ENCODE peak calls at places on chromosomes 5 and 9, in ten cellular contexts. X is brain microvascular endothelial cell, J is choroid plexus epithelial cell, C is cardiac fibroblast, I is GM20000, M is GM12865, W is neural crest cell, P is chondrocyte, Y is fibroblast of mammary gland, E is fibroblast of pulmonary artery. Z is an unnamed sample.

GRCh38 chr5:133203317-133204305 is 151.8 kb downstream of the HSPA4 start:
- DNase-seq in X (no peak), J (no peak), C (no peak), I (no peak), M (peak), W (no peak), P (no peak), Y (no peak), E (no peak), Z (no peak)

GRCh38 chr9:100426194-100426531 is 780 bp upstream of the MSANTD3 start:
- DNase-seq in X (peak), J (no peak), C (no peak), I (no peak), M (no peak), W (no peak), P (no peak), Y (no peak), E (no peak), Z (no peak)

GRCh38 chr5:135456238-135457099 is 4.3 kb upstream of the TIFAB start:
- DNase-seq in X (peak), J (peak), C (peak), I (peak), M (peak), W (no peak), P (peak), Y (peak), E (peak), Z (peak)

GRCh38 chr5:90590-91547 is 1.1 kb upstream of the PLEKHG4B start:
- DNase-seq in X (peak), J (peak), C (peak), I (peak), M (no peak), W (no peak), P (peak), Y (peak), E (peak), Z (no peak)

GRCh38 chr5:149011084-149011483 is 51.8 kb downstream of the SH3TC2 start:
- DNase-seq in X (no peak), J (no peak), C (no peak), I (no peak), M (no peak), W (no peak), P (no peak), Y (no peak), E (no peak), Z (no peak)

GRCh38 chr5:112221118-112221517 is 198.0 kb downstream of the EPB41L4A start:
- DNase-seq in X (no peak), J (no peak), C (no peak), I (no peak), M (no peak), W (no peak), P (no peak), Y (no peak), E (no peak), Z (no peak)

GRCh38 chr5:3512291-3512690 is 83.3 kb upstream of the IRX1 start:
- DNase-seq in X (no peak), J (no peak), C (no peak), I (no peak), M (no peak), W (no peak), P (no peak), Y (no peak), E (no peak), Z (no peak)

GRCh38 chr5:142753114-142753764 is 16.9 kb upstream of the ARHGAP26 start:
- DNase-seq in X (peak), J (peak), C (peak), I (no peak), M (no peak), W (no peak), P (no peak), Y (peak), E (peak), Z (peak)

GRCh38 chr5:32088214-32088613 is 85.9 kb downstream of the GOLPH3 start:
- DNase-seq in X (no peak), J (no peak), C (no peak), I (no peak), M (no peak), W (no peak), P (no peak), Y (no peak), E (no peak), Z (no peak)

GRCh38 chr5:95927927-95928723 is 33.5 kb downstream of the ELL2 start:
- DNase-seq in X (no peak), J (no peak), C (no peak), I (peak), M (peak), W (no peak), P (no peak), Y (no peak), E (no peak), Z (no peak)

GRCh38 chr5:88940712-88941111 is 57.7 kb upstream of the MEF2C start:
- DNase-seq in X (no peak), J (peak), C (no peak), I (peak), M (peak), W (no peak), P (no peak), Y (no peak), E (no peak), Z (no peak)

GRCh38 chr5:112823656-112824055 is 37.4 kb upstream of the SRP19 start:
- DNase-seq in X (no peak), J (no peak), C (no peak), I (no peak), M (no peak), W (no peak), P (no peak), Y (no peak), E (no peak), Z (no peak)

DNA sequence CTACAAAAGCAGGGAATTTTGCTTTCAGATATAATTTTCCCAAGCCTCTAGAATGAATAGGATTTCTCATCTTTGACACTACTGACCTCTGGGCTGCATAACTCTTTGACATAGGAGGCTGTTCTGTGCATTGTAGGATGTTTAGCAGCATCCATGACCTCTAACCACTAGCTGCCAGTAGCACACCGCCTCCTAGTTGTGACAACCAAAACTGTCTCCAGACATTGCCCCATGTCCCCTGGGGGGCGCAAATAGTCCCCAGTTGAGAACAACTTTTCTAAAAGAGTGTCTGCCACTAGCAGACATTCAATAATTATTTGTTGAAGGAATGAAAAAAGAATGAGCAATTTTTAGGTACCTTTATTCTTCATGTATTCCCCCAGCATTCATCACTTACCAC is 51.8 kb downstream of the POU4F3 start:
- DNase-seq in X (no peak), J (no peak), C (no peak), I (no peak), M (peak), W (no peak), P (no peak), Y (no peak), E (no peak), Z (no peak)
- TF ChIP-seq CTCF in X (peak), J (peak), C (peak), I (peak), M (peak), W (no peak), P (peak), Y (peak), E (peak), Z (no peak)

GRCh38 chr5:132102944-132103343 is 29.4 kb downstream of the CSF2 start:
- DNase-seq in X (no peak), J (no peak), C (no peak), I (no peak), M (peak), W (no peak), P (no peak), Y (no peak), E (no peak), Z (no peak)

GRCh38 chr5:132102101-132102701 is 28.6 kb downstream of the CSF2 start:
- DNase-seq in X (no peak), J (no peak), C (no peak), I (no peak), M (peak), W (no peak), P (no peak), Y (no peak), E (no peak), Z (no peak)

GRCh38 chr5:132103969-132104391 is 30.4 kb downstream of the CSF2 start:
- DNase-seq in X (no peak), J (no peak), C (peak), I (no peak), M (peak), W (no peak), P (no peak), Y (peak), E (no peak), Z (no peak)

GRCh38 chr5:132104561-132104960 is 31.0 kb downstream of the CSF2 start:
- DNase-seq in X (no peak), J (no peak), C (peak), I (no peak), M (no peak), W (no peak), P (no peak), Y (peak), E (no peak), Z (no peak)

GRCh38 chr5:132103380-132103951 is 29.9 kb downstream of the CSF2 start:
- DNase-seq in X (peak), J (peak), C (peak), I (peak), M (peak), W (no peak), P (no peak), Y (peak), E (peak), Z (peak)
- TF ChIP-seq CTCF in X (peak), J (no peak), C (peak), I (no peak), M (peak), W (no peak), P (peak), Y (no peak), E (peak), Z (no peak)

GRCh38 chr9:24841993-24842392 is 296.3 kb upstream of the IZUMO3 start:
- DNase-seq in X (no peak), J (no peak), C (no peak), I (no peak), M (no peak), W (no peak), P (no peak), Y (no peak), E (no peak), Z (no peak)

GRCh38 chr9:24844217-24844616 is 298.5 kb upstream of the IZUMO3 start:
- DNase-seq in X (no peak), J (no peak), C (no peak), I (no peak), M (no peak), W (no peak), P (no peak), Y (no peak), E (no peak), Z (no peak)

DNA sequence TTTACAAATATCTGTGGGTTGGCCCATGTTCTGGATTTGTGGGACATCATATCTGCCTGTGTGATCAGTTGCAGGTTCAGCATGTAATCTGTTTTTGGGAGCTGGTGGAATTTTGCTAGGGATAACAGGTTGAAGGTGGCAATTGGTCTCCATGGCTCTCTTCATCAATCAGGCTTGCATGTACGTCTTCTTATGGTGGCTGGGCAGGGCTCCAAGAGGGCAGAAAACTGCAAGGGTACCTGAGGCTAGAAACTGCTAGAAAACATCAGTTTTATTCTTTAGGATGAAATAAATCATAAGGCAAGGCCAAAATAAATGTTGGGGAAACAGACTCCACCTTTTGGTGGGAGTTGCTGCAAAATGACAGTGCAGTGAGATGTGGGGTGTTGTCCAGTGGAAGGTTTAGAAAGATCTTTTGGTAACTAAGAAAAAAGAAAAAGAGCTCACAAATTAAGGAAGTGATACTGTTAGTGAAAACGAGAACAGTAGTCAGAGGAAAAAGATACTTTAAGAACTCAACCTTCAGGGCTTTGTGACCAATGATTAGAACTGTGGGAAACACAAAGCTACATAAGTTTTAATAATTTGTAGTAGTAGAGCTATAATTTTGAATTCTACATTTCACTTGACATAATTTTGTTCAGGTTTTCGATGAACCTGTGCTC is 300.7 kb upstream of the IZUMO3 start:
- DNase-seq in X (no peak), J (no peak), C (no peak), I (peak), M (no peak), W (no peak), P (no peak), Y (no peak), E (no peak), Z (no peak)
- TF ChIP-seq CTCF in X (no peak), J (no peak), C (no peak), I (no peak), M (no peak), W (no peak), P (no peak), Y (no peak), E (no peak), Z (no peak)

GRCh38 chr9:96027271-96028131 is 152.0 kb downstream of the ERCC6L2 start:
- DNase-seq in X (no peak), J (no peak), C (no peak), I (peak), M (no peak), W (peak), P (no peak), Y (no peak), E (no peak), Z (no peak)
- TF ChIP-seq CTCF in X (no peak), J (no peak), C (no peak), I (no peak), M (no peak), W (no peak), P (no peak), Y (no peak), E (no peak), Z (no peak)

GRCh38 chr5:77828445-77828844 is 52.3 kb upstream of the TBCA start:
- DNase-seq in X (no peak), J (peak), C (peak), I (no peak), M (no peak), W (no peak), P (no peak), Y (peak), E (no peak), Z (no peak)
- TF ChIP-seq CTCF in X (peak), J (no peak), C (peak), I (no peak), M (peak), W (peak), P (peak), Y (peak), E (peak), Z (no peak)

GRCh38 chr5:40716590-40716989 is 36.9 kb downstream of the PTGER4 start:
- DNase-seq in X (no peak), J (no peak), C (no peak), I (no peak), M (no peak), W (no peak), P (no peak), Y (no peak), E (no peak), Z (no peak)

GRCh38 chr5:40717281-40717680 is 37.6 kb downstream of the PTGER4 start:
- DNase-seq in X (no peak), J (peak), C (peak), I (no peak), M (no peak), W (no peak), P (no peak), Y (peak), E (peak), Z (no peak)

GRCh38 chr5:40720071-40720470 is 35.7 kb downstream of the TTC33 start:
- DNase-seq in X (no peak), J (no peak), C (no peak), I (no peak), M (no peak), W (no peak), P (no peak), Y (no peak), E (no peak), Z (no peak)

DNA sequence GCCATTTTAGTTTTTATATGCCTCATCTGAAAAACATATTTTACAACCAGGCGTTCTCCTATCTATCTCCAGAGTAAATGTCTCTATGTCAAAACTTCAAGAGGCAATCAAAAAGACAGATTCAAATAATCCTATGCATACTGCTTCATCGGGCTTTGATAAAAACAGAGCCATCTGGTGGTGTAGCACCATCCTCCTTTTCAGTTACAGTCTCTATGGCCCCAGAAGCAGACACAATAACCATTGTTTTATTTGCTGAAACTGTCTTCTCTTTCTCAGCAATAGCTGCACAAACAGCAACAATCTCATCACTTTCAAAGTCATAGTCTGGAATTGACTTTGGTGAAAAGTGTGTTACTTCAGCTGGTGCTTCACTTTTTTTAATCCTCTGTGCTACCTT is 36.3 kb downstream of the PTGER4 start:
- DNase-seq in X (no peak), J (peak), C (peak), I (no peak), M (no peak), W (no peak), P (no peak), Y (peak), E (no peak), Z (no peak)
- TF ChIP-seq CTCF in X (peak), J (peak), C (no peak), I (no peak), M (no peak), W (no peak), P (peak), Y (peak), E (peak), Z (no peak)

GRCh38 chr9:117253256-117253655 is 161.6 kb downstream of the ASTN2 start:
- DNase-seq in X (no peak), J (no peak), C (no peak), I (no peak), M (no peak), W (no peak), P (no peak), Y (no peak), E (no peak), Z (no peak)

GRCh38 chr9:117245225-117245624 is 169.6 kb downstream of the ASTN2 start:
- DNase-seq in X (no peak), J (no peak), C (no peak), I (no peak), M (no peak), W (no peak), P (no peak), Y (no peak), E (no peak), Z (no peak)

GRCh38 chr9:117250610-117251215 is 164.1 kb downstream of the ASTN2 start:
- DNase-seq in X (no peak), J (no peak), C (no peak), I (no peak), M (no peak), W (no peak), P (no peak), Y (no peak), E (no peak), Z (no peak)

GRCh38 chr9:117249799-117250198 is 165.1 kb downstream of the ASTN2 start:
- DNase-seq in X (no peak), J (no peak), C (no peak), I (no peak), M (no peak), W (no peak), P (no peak), Y (no peak), E (no peak), Z (no peak)

DNA sequence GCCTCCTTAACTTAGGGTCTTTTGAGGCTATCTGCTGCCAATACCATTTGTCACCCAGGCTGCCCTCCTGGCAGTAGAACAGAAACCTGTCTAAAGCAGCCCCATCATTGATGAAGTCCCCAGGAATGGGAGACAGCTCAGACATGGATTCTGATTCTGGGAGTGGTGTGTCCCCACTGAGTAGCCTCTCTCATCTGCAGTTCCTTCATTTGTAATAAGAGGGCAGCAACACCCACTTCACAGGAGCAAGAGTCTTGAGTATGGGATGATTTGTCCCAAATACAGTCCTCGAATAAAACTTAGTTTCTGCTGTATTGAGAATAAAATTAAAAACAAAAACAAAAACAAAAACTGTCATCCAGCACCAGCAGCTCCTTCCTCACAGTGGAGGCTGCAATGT is 167.6 kb downstream of the ASTN2 start:
- DNase-seq in X (no peak), J (peak), C (no peak), I (peak), M (peak), W (no peak), P (no peak), Y (no peak), E (no peak), Z (no peak)
- TF ChIP-seq CTCF in X (no peak), J (peak), C (no peak), I (no peak), M (peak), W (peak), P (peak), Y (no peak), E (peak), Z (no peak)

DNA sequence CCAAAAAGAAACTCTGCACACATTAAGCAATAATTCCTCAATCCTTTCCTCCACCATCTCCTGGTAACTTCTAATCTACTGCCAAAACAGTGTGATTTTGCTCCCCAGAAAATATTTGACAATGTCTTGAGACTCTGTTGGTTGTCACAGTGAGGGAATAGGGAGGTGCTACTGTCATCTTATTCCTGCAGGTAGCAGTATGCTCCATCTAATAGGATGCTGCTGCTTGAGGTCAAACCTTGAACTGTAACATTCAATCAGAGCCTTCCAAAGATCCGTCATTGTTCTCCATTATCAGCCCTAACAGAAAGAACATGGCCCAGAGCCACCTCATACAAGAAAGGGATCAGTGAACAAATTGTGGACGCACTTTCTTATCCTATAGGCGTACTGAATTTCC is 514.7 kb upstream of the GRIN3A start:
- DNase-seq in X (no peak), J (no peak), C (no peak), I (no peak), M (no peak), W (no peak), P (no peak), Y (no peak), E (no peak), Z (no peak)
- TF ChIP-seq CTCF in X (no peak), J (no peak), C (no peak), I (no peak), M (no peak), W (no peak), P (no peak), Y (no peak), E (no peak), Z (no peak)

GRCh38 chr9:84670801-84671153 is 1.2 kb downstream of the NTRK2 start:
- DNase-seq in X (no peak), J (no peak), C (no peak), I (peak), M (no peak), W (no peak), P (no peak), Y (no peak), E (no peak), Z (no peak)

GRCh38 chr9:84669008-84669292 is 579 bp upstream of the NTRK2 start:
- DNase-seq in X (no peak), J (peak), C (no peak), I (peak), M (no peak), W (no peak), P (no peak), Y (no peak), E (no peak), Z (no peak)

GRCh38 chr9:84668204-84669007 is 1.1 kb upstream of the NTRK2 start:
- DNase-seq in X (peak), J (peak), C (peak), I (peak), M (peak), W (peak), P (peak), Y (peak), E (peak), Z (peak)

GRCh38 chr9:84670106-84670800 is 724 bp downstream of the NTRK2 start:
- DNase-seq in X (no peak), J (no peak), C (no peak), I (peak), M (no peak), W (peak), P (peak), Y (no peak), E (no peak), Z (no peak)

GRCh38 chr9:84669293-84670105 is at the start of gene NTRK2:
- DNase-seq in X (peak), J (no peak), C (peak), I (peak), M (peak), W (peak), P (peak), Y (peak), E (peak), Z (no peak)
- TF ChIP-seq CTCF in X (no peak), J (no peak), C (no peak), I (no peak), M (peak), W (peak), P (peak), Y (no peak), E (no peak), Z (peak)